ENCODE peak calls at places on chromosomes 1 and 21, in six cellular contexts. N is endothelial cell, X is renal cortical epithelial cell, Q is iris pigment epithelial cell, C is fibroblast of the aortic adventitia, H is tibial nerve. B is an unnamed sample.

GRCh38 chr21:18178509-18178908 is 66.1 kb upstream of the CHODL start:
- DNase-seq in N (no peak), X (no peak), Q (no peak), C (no peak), H (no peak), B (no peak)

GRCh38 chr1:18473195-18473815 is 7.4 kb upstream of the KLHDC7A start:
- DNase-seq in N (no peak), X (no peak), Q (no peak), C (no peak), H (no peak), B (no peak)

GRCh38 chr1:28428012-28428411 is 58.5 kb downstream of the PHACTR4 start:
- DNase-seq in N (no peak), X (no peak), Q (no peak), C (no peak), H (no peak), B (no peak)

GRCh38 chr1:30523055-30524020 is 200.0 kb downstream of the MATN1 start:
- DNase-seq in N (no peak), X (peak), Q (peak), C (peak), H (no peak), B (peak)

GRCh38 chr1:40806724-40807675 is 23.4 kb downstream of the KCNQ4 start:
- DNase-seq in N (no peak), X (no peak), Q (no peak), C (peak), H (peak), B (no peak)

GRCh38 chr1:17569200-17570139 is 30.0 kb downstream of the ARHGEF10L start:
- DNase-seq in N (no peak), X (peak), Q (peak), C (peak), H (peak), B (peak)

GRCh38 chr1:9542425-9542824 is 3.2 kb downstream of the SLC25A33 start:
- DNase-seq in N (no peak), X (peak), Q (peak), C (peak), H (no peak), B (no peak)

GRCh38 chr1:47437518-47438320 is at the start of gene FOXD2:
- DNase-seq in N (peak), X (peak), Q (peak), C (peak), H (peak), B (peak)

GRCh38 chr1:7420098-7420445 is 351.0 kb upstream of the VAMP3 start:
- DNase-seq in N (no peak), X (no peak), Q (no peak), C (no peak), H (no peak), B (no peak)

GRCh38 chr1:43427524-43427923 is 26.2 kb downstream of the HYI start:
- DNase-seq in N (no peak), X (no peak), Q (no peak), C (no peak), H (no peak), B (no peak)

GRCh38 chr1:30525980-30526651 is 197.3 kb downstream of the MATN1 start:
- DNase-seq in N (no peak), X (peak), Q (peak), C (peak), H (no peak), B (peak)

GRCh38 chr1:20358761-20359263 is 68.1 kb downstream of the VWA5B1 start:
- DNase-seq in N (no peak), X (peak), Q (peak), C (peak), H (no peak), B (peak)

GRCh38 chr1:157369808-157370521 is 182.3 kb downstream of the FCRL5 start:
- DNase-seq in N (peak), X (peak), Q (peak), C (peak), H (peak), B (no peak)

GRCh38 chr1:11355594-11356467 is 82.8 kb downstream of the UBIAD1 start:
- DNase-seq in N (no peak), X (no peak), Q (no peak), C (no peak), H (no peak), B (no peak)

GRCh38 chr1:31920986-31921385 is 17.2 kb downstream of the PTP4A2 start:
- DNase-seq in N (no peak), X (no peak), Q (no peak), C (peak), H (no peak), B (no peak)

GRCh38 chr1:39895096-39895495 is 6.6 kb downstream of the MYCL start:
- DNase-seq in N (no peak), X (peak), Q (no peak), C (peak), H (no peak), B (no peak)

GRCh38 chr1:53114090-53114489 is 28.3 kb downstream of the SLC1A7 start:
- DNase-seq in N (no peak), X (no peak), Q (no peak), C (no peak), H (no peak), B (no peak)

GRCh38 chr21:42097860-42098259 is 26.7 kb downstream of the UMODL1 start:
- DNase-seq in N (peak), X (peak), Q (peak), C (peak), H (peak), B (peak)

GRCh38 chr21:37532868-37533780 is 166.6 kb downstream of the DYRK1A start:
- DNase-seq in N (no peak), X (peak), Q (peak), C (peak), H (no peak), B (no peak)

B was measured in gastrocnemius medialis.